ENCODE peak calls at places on chromosomes 2 and 18, in ten cellular contexts. K is right lobe of liver; C is NCI-H1105 treated with DMSO at 0.1 percent for 48 hours; J is activated CD4-positive, alpha-beta T cell treated with anti-CD3 and anti-CD28 coated beads, Interleukin-2, amount 50 U/mL, for 1 hour; V is SJCRH30; S is AG04449; D is iris pigment epithelial cell; B is hepatic stellate cell; H is activated naive CD4-positive, alpha-beta T cell treated with anti-CD3 and anti-CD28 coated beads, Interleukin-2, amount 50 U/mL, for 16 hours; P is heart left ventricle. N is an unnamed sample.

GRCh38 chr2:68921646-68922045 is 31.0 kb downstream of the GKN2 start:
- DNase-seq in S (no peak), B (no peak), V (no peak), P (no peak), D (peak; percentile 50), K (no peak), H (no peak), C (no peak), J (no peak), N (no peak)

GRCh38 chr2:96533292-96534073 is 3.1 kb upstream of the ARID5A start:
- DNase-seq in V (peak; percentile 51), B (peak; percentile 93), D (peak; percentile 48), H (no peak), J (no peak), K (no peak), C (no peak), S (peak; percentile 60), P (peak; percentile 92), N (peak; percentile 76)

GRCh38 chr18:49524951-49525350 is 36.9 kb upstream of the LIPG start:
- DNase-seq in J (no peak), C (no peak), P (no peak), V (no peak), B (no peak), S (no peak), H (no peak), D (no peak), K (no peak), N (no peak)

GRCh38 chr2:124575497-124575896 is 550.4 kb downstream of the CNTNAP5 start:
- DNase-seq in P (no peak), J (no peak), D (no peak), K (no peak), B (no peak), V (no peak), H (no peak), C (no peak), S (no peak), N (no peak)

GRCh38 chr18:2326999-2327398 is 244.3 kb downstream of the METTL4 start:
- DNase-seq in V (peak; percentile 16), C (no peak), B (no peak), J (no peak), H (no peak), D (no peak), P (no peak), S (no peak), K (no peak), N (no peak)

GRCh38 chr2:10208736-10209135 is 86.2 kb downstream of the RRM2 start:
- DNase-seq in B (no peak), S (no peak), V (no peak), D (no peak), C (peak; percentile 76), K (no peak), P (no peak), H (no peak), J (no peak), N (no peak)

GRCh38 chr2:105244443-105244842 is 2.9 kb downstream of the GPR45 start:
- DNase-seq in H (no peak), S (no peak), C (no peak), K (no peak), D (no peak), B (no peak), J (no peak), P (no peak), V (no peak), N (no peak)

GRCh38 chr2:33247325-33247724 is 229.1 kb upstream of the RASGRP3 start:
- DNase-seq in P (no peak), H (no peak), K (no peak), J (no peak), C (no peak), D (no peak), V (no peak), S (no peak), B (no peak), N (no peak)

GRCh38 chr2:223166215-223166493 is 114.2 kb downstream of the KCNE4 start:
- DNase-seq in B (no peak), D (no peak), J (no peak), K (no peak), P (no peak), C (no peak), S (no peak), H (no peak), V (no peak), N (no peak)

GRCh38 chr2:25375371-25375988 is 33.8 kb upstream of the DNMT3A start:
- DNase-seq in B (no peak), V (no peak), P (no peak), K (no peak), D (no peak), H (no peak), S (no peak), J (no peak), C (no peak), N (no peak)

GRCh38 chr18:1585881-1586488 is 681.3 kb downstream of the ADCYAP1 start:
- DNase-seq in K (no peak), C (peak; percentile 38), J (no peak), S (no peak), B (peak; percentile 1), P (no peak), D (peak; percentile 46), V (no peak), H (no peak), N (no peak)

GRCh38 chr2:230067990-230068657 is 600 bp downstream of the SLC16A14 start:
- DNase-seq in D (peak; percentile 40), B (peak; percentile 35), J (peak; percentile 38), H (peak; percentile 58), P (peak; percentile 56), V (no peak), S (no peak), K (peak; percentile 73), C (peak; percentile 46), N (peak; percentile 33)

GRCh38 chr2:99101697-99102096 is 39.8 kb upstream of the C2orf15 start:
- DNase-seq in V (no peak), K (no peak), S (no peak), J (no peak), H (no peak), D (peak; percentile 13), B (no peak), C (no peak), P (no peak), N (no peak)

GRCh38 chr2:127872354-127872753 is 13.4 kb downstream of the AMMECR1L start:
- DNase-seq in J (no peak), P (no peak), B (no peak), S (no peak), D (no peak), C (no peak), V (no peak), K (no peak), H (no peak), N (no peak)

GRCh38 chr2:33484042-33484621 is 7.7 kb downstream of the RASGRP3 start:
- DNase-seq in P (no peak), S (no peak), D (peak; percentile 29), B (peak; percentile 46), J (no peak), V (no peak), H (no peak), C (no peak), K (no peak), N (no peak)

GRCh38 chr18:55779711-55780590 is 192.0 kb upstream of the TCF4 start:
- DNase-seq in B (peak; percentile 34), S (no peak), V (peak; percentile 40), J (no peak), D (no peak), P (peak; percentile 58), H (no peak), C (peak; percentile 12), K (peak; percentile 51), N (peak; percentile 12)

GRCh38 chr2:183269956-183270355 is 145.7 kb downstream of the NUP35 start:
- DNase-seq in B (no peak), S (no peak), H (no peak), C (peak; percentile 58), P (no peak), V (no peak), K (no peak), D (peak; percentile 7), J (no peak), N (no peak)

GRCh38 chr2:170715062-170715931 is at the start of gene SP5:
- DNase-seq in K (peak; percentile 80), V (no peak), H (peak; percentile 26), B (peak; percentile 36), P (no peak), C (no peak), J (peak; percentile 25), S (no peak), D (peak; percentile 65), N (peak; percentile 41)